ENCODE peak calls at places on chromosome 5, in five cellular contexts. O is right atrium auricular region, T is HFF-Myc, S is fibroblast of villous mesenchyme, Q is IMR-90. Y is an unnamed sample.

GRCh38 chr5:81856948-81857928 is 106.3 kb upstream of the SSBP2 start:
- DNase-seq in O (peak; percentile 75), Q (no peak), S (no peak), T (no peak), Y (peak; percentile 21)

GRCh38 chr5:115549154-115549553 is 4.6 kb upstream of the FEM1C start:
- DNase-seq in T (no peak), O (no peak), Q (peak; percentile 19), S (no peak), Y (peak; percentile 58)

GRCh38 chr5:110925398-110925797 is 146.1 kb upstream of the TSLP start:
- DNase-seq in Q (peak; percentile 64), T (no peak), S (peak; percentile 42), O (no peak), Y (peak; percentile 85)

GRCh38 chr5:128081111-128081865 is 2.3 kb upstream of the SLC12A2 start:
- DNase-seq in O (no peak), T (no peak), Q (no peak), S (no peak), Y (peak; percentile 38)

GRCh38 chr5:168672016-168672415 is 92.8 kb upstream of the PANK3 start:
- DNase-seq in O (no peak), T (no peak), S (no peak), Q (no peak), Y (no peak)

GRCh38 chr5:1012900-1013237 is 4.3 kb downstream of the NKD2 start:
- DNase-seq in O (no peak), S (no peak), T (no peak), Q (no peak), Y (no peak)

GRCh38 chr5:171483453-171484177 is 64.2 kb downstream of the FGF18 start:
- DNase-seq in O (peak; percentile 88), S (peak; percentile 66), Q (peak; percentile 86), T (no peak), Y (peak; percentile 86)

GRCh38 chr5:172078027-172078426 is 71.6 kb upstream of the FBXW11 start:
- DNase-seq in Q (no peak), O (no peak), S (no peak), T (no peak), Y (no peak)

GRCh38 chr5:133870661-133871060 is 97.8 kb downstream of the C5orf15 start:
- DNase-seq in O (no peak), S (peak; percentile 35), T (peak; percentile 61), Q (peak; percentile 58), Y (peak; percentile 40)

GRCh38 chr5:41721521-41721920 is 148.7 kb downstream of the OXCT1 start:
- DNase-seq in Q (peak; percentile 2), T (no peak), S (no peak), O (no peak), Y (peak; percentile 6)

GRCh38 chr5:148791334-148791667 is 35.1 kb upstream of the ADRB2 start:
- DNase-seq in O (no peak), Q (peak; percentile 84), S (no peak), T (no peak), Y (no peak)

GRCh38 chr5:180969406-180969805 is 19.2 kb upstream of the BTNL3 start:
- DNase-seq in S (no peak), O (no peak), Q (no peak), T (no peak), Y (no peak)

GRCh38 chr5:112951124-112951702 is 25.4 kb upstream of the DCP2 start:
- DNase-seq in Q (no peak), T (no peak), O (no peak), S (no peak), Y (no peak)

GRCh38 chr5:125093776-125094175 is 347.3 kb upstream of the ZNF608 start:
- DNase-seq in Q (peak; percentile 92), O (no peak), S (peak; percentile 18), T (no peak), Y (peak; percentile 91)

GRCh38 chr5:93162201-93162654 is 418.8 kb downstream of the NR2F1-AS1 start:
- DNase-seq in S (peak; percentile 59), T (no peak), Q (no peak), O (no peak), Y (peak; percentile 40)

GRCh38 chr5:68744196-68744595 is 349.6 kb upstream of the SLC30A5 start:
- DNase-seq in T (no peak), O (no peak), S (no peak), Q (no peak), Y (no peak)

GRCh38 chr5:57456056-57456455 is 26.6 kb downstream of the ACTBL2 start:
- DNase-seq in T (no peak), S (peak; percentile 25), O (no peak), Q (no peak), Y (no peak)

GRCh38 chr5:6731465-6732237 is 18.4 kb downstream of the TENT4A start:
- DNase-seq in T (no peak), S (peak; percentile 65), Q (peak; percentile 41), O (no peak), Y (peak; percentile 48)

GRCh38 chr5:132211787-132212186 is 15.9 kb downstream of the P4HA2 start:
- DNase-seq in Q (no peak), S (no peak), O (no peak), T (no peak), Y (no peak)

GRCh38 chr5:149240354-149240998 is 31.2 kb upstream of the AFAP1L1 start:
- DNase-seq in T (no peak), Q (no peak), O (no peak), S (no peak), Y (no peak)

GRCh38 chr5:40276426-40277102 is 403.2 kb upstream of the PTGER4 start:
- DNase-seq in T (no peak), Q (no peak), O (no peak), S (no peak), Y (no peak)

GRCh38 chr5:122896598-122897282 is 51.3 kb downstream of the SNX24 start:
- DNase-seq in S (peak; percentile 70), Q (peak; percentile 85), O (no peak), T (peak; percentile 19), Y (peak; percentile 63)

GRCh38 chr5:110639307-110639902 is 87.1 kb downstream of the TMEM232 start:
- DNase-seq in T (no peak), Q (peak; percentile 2), S (no peak), O (no peak), Y (no peak)

GRCh38 chr5:78808818-78809217 is 160.2 kb upstream of the LHFPL2 start:
- DNase-seq in S (no peak), T (no peak), O (no peak), Q (no peak), Y (no peak)

GRCh38 chr5:179131886-179132585 is 71.9 kb downstream of the ZNF354C start:
- DNase-seq in O (no peak), S (no peak), T (no peak), Q (no peak), Y (no peak)

GRCh38 chr5:101418735-101419134 is 515.7 kb upstream of the ST8SIA4 start:
- DNase-seq in O (no peak), T (no peak), S (peak; percentile 0), Q (no peak), Y (peak; percentile 3)

GRCh38 chr5:125874717-125875116 is 548.5 kb upstream of the GRAMD2B start:
- DNase-seq in Q (no peak), T (no peak), S (no peak), O (no peak), Y (no peak)

GRCh38 chr5:124154714-124155113 is 591.7 kb downstream of the ZNF608 start:
- DNase-seq in Q (no peak), O (no peak), S (no peak), T (no peak), Y (no peak)

GRCh38 chr5:150801117-150801927 is 22.8 kb downstream of the SMIM3 start:
- DNase-seq in T (no peak), Q (peak; percentile 77), O (no peak), S (peak; percentile 83), Y (peak; percentile 85)

GRCh38 chr5:91061946-91062586 is 321.1 kb downstream of the ARRDC3 start:
- DNase-seq in T (no peak), Q (no peak), S (no peak), O (no peak), Y (no peak)

GRCh38 chr5:147307170-147307569 is 72.3 kb downstream of the STK32A start:
- DNase-seq in S (no peak), O (no peak), Q (no peak), T (no peak), Y (no peak)

GRCh38 chr5:116272281-116272941 is 187.6 kb downstream of the COMMD10 start:
- DNase-seq in Q (peak; percentile 52), T (no peak), S (peak; percentile 83), O (no peak), Y (peak; percentile 73)

GRCh38 chr5:105807951-105808350 is 1862.8 kb downstream of the EFNA5 start:
- DNase-seq in T (no peak), Q (no peak), O (no peak), S (no peak), Y (no peak)

GRCh38 chr5:124659798-124660197 is 86.6 kb downstream of the ZNF608 start:
- DNase-seq in S (no peak), T (no peak), O (no peak), Q (no peak), Y (no peak)

GRCh38 chr5:79346420-79346824 is 110.5 kb downstream of the JMY start:
- DNase-seq in T (peak; percentile 30), S (peak; percentile 11), Q (peak; percentile 70), O (no peak), Y (peak; percentile 7)

GRCh38 chr5:113612060-113612496 is 98.6 kb downstream of the YTHDC2 start:
- DNase-seq in T (peak; percentile 7), Q (peak; percentile 51), S (peak; percentile 52), O (no peak), Y (peak; percentile 66)

GRCh38 chr5:32444191-32444945 is at the start of gene ZFR:
- DNase-seq in Q (peak; percentile 85), T (peak; percentile 47), O (peak; percentile 91), S (peak; percentile 85), Y (peak; percentile 89)
- TF ChIP-seq CTCF in Q (no peak), T (no peak), O (no peak), S (no peak), Y (no peak)

GRCh38 chr5:62720036-62720441 is 141.4 kb downstream of the LRRC70 start:
- DNase-seq in O (no peak), Q (peak; percentile 21), S (no peak), T (peak; percentile 12), Y (peak; percentile 17)
- TF ChIP-seq CTCF in O (peak; percentile 18), Q (peak; percentile 15), S (peak; percentile 23), T (no peak), Y (peak; percentile 33)

GRCh38 chr5:55429221-55429620 is 105.5 kb downstream of the PLPP1 start:
- DNase-seq in O (no peak), T (no peak), S (no peak), Q (no peak), Y (no peak)
- TF ChIP-seq CTCF in O (no peak), T (no peak), S (no peak), Q (no peak), Y (no peak)

GRCh38 chr5:143336485-143336884 is 67.0 kb downstream of the NR3C1 start:
- DNase-seq in Q (no peak), O (no peak), S (no peak), T (no peak), Y (no peak)
- TF ChIP-seq CTCF in Q (no peak), O (no peak), S (no peak), T (no peak), Y (no peak)

Y was measured in fibroblast of pulmonary artery.